ENCODE peak calls at places on chromosomes 16 and 17, in eight cellular contexts. I is Kasumi-1; N is RPMI7951; S is stimulated activated CD4-positive, alpha-beta T cell treated with anti-CD3 and anti-CD28 coated beads, Interleukin-4, amount 100 ng/mL, for 48 hours; C is lower leg skin; B is AG10803; F is T-helper 1 cell; O is fibroblast of mammary gland. A is an unnamed sample.

GRCh38 chr16:84277244-84277823 is 17.3 kb upstream of the WFDC1 start:
- DNase-seq in N (peak), F (peak), C (peak), O (peak), B (peak), S (peak), I (peak), A (peak)

GRCh38 chr16:28873543-28874201 is 4.6 kb upstream of the ATP2A1 start:
- DNase-seq in S (peak), N (no peak), O (peak), I (peak), B (no peak), C (no peak), F (peak), A (peak)

GRCh38 chr16:72925631-72925979 is 122.3 kb downstream of the ZFHX3 start:
- DNase-seq in O (no peak), F (no peak), B (no peak), C (no peak), S (no peak), I (no peak), N (no peak), A (no peak)

GRCh38 chr17:59331929-59332889 is 754 bp downstream of the YPEL2 start:
- DNase-seq in O (no peak), S (no peak), C (peak), F (peak), I (no peak), B (no peak), N (no peak), A (peak)

GRCh38 chr17:78491236-78492115 is 85.7 kb downstream of the DNAH17 start:
- DNase-seq in C (no peak), O (no peak), S (no peak), F (no peak), N (no peak), I (no peak), B (no peak), A (no peak)

GRCh38 chr17:51653902-51654301 is 393.6 kb downstream of the UTP18 start:
- DNase-seq in O (no peak), S (no peak), I (no peak), N (peak), B (no peak), F (no peak), C (no peak), A (no peak)

GRCh38 chr17:57808882-57809281 is 41.0 kb downstream of the MRPS23 start:
- DNase-seq in B (peak), C (no peak), I (no peak), F (no peak), S (no peak), N (no peak), O (no peak), A (no peak)

GRCh38 chr17:42522263-42522790 is 13.7 kb upstream of the NAGLU start:
- DNase-seq in C (no peak), S (no peak), B (no peak), O (no peak), N (no peak), I (no peak), F (no peak), A (no peak)

GRCh38 chr16:14320406-14320805 is 249.3 kb downstream of the MRTFB start:
- DNase-seq in O (no peak), F (no peak), B (no peak), I (no peak), N (no peak), S (no peak), C (no peak), A (no peak)

GRCh38 chr17:39002991-39003715 is 36.0 kb upstream of the FBXO47 start:
- DNase-seq in F (peak), N (peak), O (peak), I (peak), B (peak), C (peak), S (peak), A (peak)

GRCh38 chr16:11128211-11129123 is 127.5 kb downstream of the SOCS1 start:
- DNase-seq in C (no peak), N (peak), I (no peak), O (peak), S (no peak), B (peak), F (peak), A (no peak)

GRCh38 chr16:53372942-53373871 is 61.1 kb upstream of the RBL2 start:
- DNase-seq in N (no peak), O (no peak), S (peak), C (no peak), B (no peak), F (peak), I (no peak), A (peak)

GRCh38 chr16:12569061-12569460 is 234.6 kb downstream of the CPPED1 start:
- DNase-seq in I (no peak), B (peak), N (peak), S (no peak), O (no peak), F (no peak), C (no peak), A (no peak)

GRCh38 chr16:15704545-15704987 is 54.5 kb downstream of the NDE1 start:
- DNase-seq in F (peak), I (peak), B (peak), S (peak), O (peak), C (peak), N (peak), A (peak)

GRCh38 chr16:3095869-3096268 is 3.2 kb downstream of the ZSCAN10 start:
- DNase-seq in B (no peak), C (no peak), I (peak), N (no peak), S (peak), F (peak), O (peak), A (peak)